ENCODE peak calls at places on chromosomes 16 and 17, in nine cellular contexts. One of them, this sample, is unnamed. For H3K36me3, the result is how much of the 10 kb centered on the place peaks cover.

GRCh38 chr16:84907575-84907974 is 87.8 kb downstream of the CRISPLD2 start:
- DNase-seq in mucosa of descending colon: no peak
- DNase-seq in ovary: no peak
- DNase-seq in upper lobe of right lung: no peak
- DNase-seq in neural progenitor cell: no peak
- DNase-seq in GM12878: no peak
- DNase-seq in tibial artery: peak
- DNase-seq in prostate gland: no peak
- DNase-seq in hepatocyte: no peak
- DNase-seq in this sample: no peak

GRCh38 chr17:72145972-72146755 is 25.3 kb downstream of the SOX9 start:
- DNase-seq in prostate gland: no peak
- DNase-seq in hepatocyte: no peak
- DNase-seq in neural progenitor cell: no peak
- DNase-seq in tibial artery: no peak
- DNase-seq in GM12878: no peak
- DNase-seq in ovary: no peak
- DNase-seq in mucosa of descending colon: no peak
- DNase-seq in upper lobe of right lung: no peak
- DNase-seq in this sample: peak

GRCh38 chr16:580141-580945 is 9.5 kb upstream of the RAB40C start:
- DNase-seq in neural progenitor cell: no peak
- DNase-seq in hepatocyte: no peak
- DNase-seq in mucosa of descending colon: no peak
- DNase-seq in prostate gland: no peak
- DNase-seq in GM12878: no peak
- DNase-seq in upper lobe of right lung: no peak
- DNase-seq in ovary: no peak
- DNase-seq in tibial artery: no peak
- DNase-seq in this sample: no peak

GRCh38 chr16:49696414-49697101 is 159.4 kb downstream of the ZNF423 start:
- DNase-seq in mucosa of descending colon: no peak
- DNase-seq in prostate gland: no peak
- DNase-seq in tibial artery: no peak
- DNase-seq in upper lobe of right lung: no peak
- DNase-seq in ovary: peak
- DNase-seq in hepatocyte: no peak
- DNase-seq in neural progenitor cell: peak
- DNase-seq in GM12878: no peak
- DNase-seq in this sample: no peak

GRCh38 chr17:63840591-63841349 is 1.7 kb downstream of the SMARCD2 start:
- DNase-seq in neural progenitor cell: no peak
- DNase-seq in mucosa of descending colon: no peak
- DNase-seq in GM12878: no peak
- DNase-seq in tibial artery: peak
- DNase-seq in ovary: peak
- DNase-seq in hepatocyte: no peak
- DNase-seq in prostate gland: peak
- DNase-seq in upper lobe of right lung: no peak
- DNase-seq in this sample: no peak

GRCh38 chr16:73483934-73484712 is 436.2 kb upstream of the ZFHX3 start:
- DNase-seq in neural progenitor cell: no peak
- DNase-seq in hepatocyte: no peak
- DNase-seq in upper lobe of right lung: no peak
- DNase-seq in ovary: no peak
- DNase-seq in mucosa of descending colon: no peak
- DNase-seq in GM12878: no peak
- DNase-seq in prostate gland: no peak
- DNase-seq in tibial artery: no peak
- DNase-seq in this sample: no peak

GRCh38 chr16:53960050-53960812 is 256.3 kb downstream of the FTO start:
- DNase-seq in prostate gland: no peak
- DNase-seq in mucosa of descending colon: no peak
- DNase-seq in GM12878: no peak
- DNase-seq in upper lobe of right lung: no peak
- DNase-seq in neural progenitor cell: no peak
- DNase-seq in hepatocyte: no peak
- DNase-seq in tibial artery: no peak
- DNase-seq in ovary: no peak
- DNase-seq in this sample: no peak

GRCh38 chr17:75338335-75338734 is 49.1 kb upstream of the SLC25A19 start:
- DNase-seq in tibial artery: no peak
- DNase-seq in upper lobe of right lung: no peak
- DNase-seq in prostate gland: no peak
- DNase-seq in mucosa of descending colon: no peak
- DNase-seq in GM12878: no peak
- DNase-seq in ovary: no peak
- DNase-seq in neural progenitor cell: no peak
- DNase-seq in hepatocyte: no peak
- DNase-seq in this sample: no peak

GRCh38 chr17:48520631-48521045 is 10.2 kb downstream of the HOXB1 start:
- DNase-seq in upper lobe of right lung: no peak
- DNase-seq in GM12878: no peak
- DNase-seq in ovary: no peak
- DNase-seq in prostate gland: no peak
- DNase-seq in tibial artery: no peak
- DNase-seq in mucosa of descending colon: no peak
- DNase-seq in hepatocyte: no peak
- DNase-seq in neural progenitor cell: peak
- DNase-seq in this sample: no peak

GRCh38 chr16:30984669-30985400 is at the start of gene HSD3B7:
- DNase-seq in upper lobe of right lung: peak
- DNase-seq in tibial artery: peak
- DNase-seq in ovary: peak
- DNase-seq in neural progenitor cell: peak
- DNase-seq in hepatocyte: peak
- DNase-seq in mucosa of descending colon: peak
- DNase-seq in GM12878: no peak
- DNase-seq in prostate gland: peak
- DNase-seq in this sample: peak

GRCh38 chr17:18156976-18157280 is 26.7 kb upstream of the ALKBH5 start:
- DNase-seq in prostate gland: no peak
- DNase-seq in mucosa of descending colon: no peak
- DNase-seq in upper lobe of right lung: no peak
- DNase-seq in tibial artery: no peak
- DNase-seq in neural progenitor cell: no peak
- DNase-seq in ovary: no peak
- DNase-seq in hepatocyte: no peak
- DNase-seq in GM12878: no peak
- DNase-seq in this sample: no peak

GRCh38 chr16:49754495-49755290 is 101.2 kb downstream of the ZNF423 start:
- DNase-seq in ovary: peak
- DNase-seq in mucosa of descending colon: peak
- DNase-seq in hepatocyte: peak
- DNase-seq in upper lobe of right lung: no peak
- DNase-seq in prostate gland: no peak
- DNase-seq in GM12878: no peak
- DNase-seq in neural progenitor cell: peak
- DNase-seq in tibial artery: no peak
- DNase-seq in this sample: no peak

GRCh38 chr16:69848635-69849545 is 86.8 kb downstream of the WWP2 start:
- DNase-seq in mucosa of descending colon: peak
- DNase-seq in GM12878: no peak
- DNase-seq in upper lobe of right lung: peak
- DNase-seq in tibial artery: peak
- DNase-seq in prostate gland: peak
- DNase-seq in ovary: peak
- DNase-seq in hepatocyte: peak
- DNase-seq in neural progenitor cell: no peak
- DNase-seq in this sample: peak

GRCh38 chr17:39679521-39680192 is 8.2 kb downstream of the PGAP3 start:
- DNase-seq in mucosa of descending colon: no peak
- DNase-seq in hepatocyte: no peak
- DNase-seq in ovary: no peak
- DNase-seq in prostate gland: no peak
- DNase-seq in tibial artery: no peak
- DNase-seq in neural progenitor cell: no peak
- DNase-seq in GM12878: no peak
- DNase-seq in upper lobe of right lung: no peak
- DNase-seq in this sample: peak

DNA sequence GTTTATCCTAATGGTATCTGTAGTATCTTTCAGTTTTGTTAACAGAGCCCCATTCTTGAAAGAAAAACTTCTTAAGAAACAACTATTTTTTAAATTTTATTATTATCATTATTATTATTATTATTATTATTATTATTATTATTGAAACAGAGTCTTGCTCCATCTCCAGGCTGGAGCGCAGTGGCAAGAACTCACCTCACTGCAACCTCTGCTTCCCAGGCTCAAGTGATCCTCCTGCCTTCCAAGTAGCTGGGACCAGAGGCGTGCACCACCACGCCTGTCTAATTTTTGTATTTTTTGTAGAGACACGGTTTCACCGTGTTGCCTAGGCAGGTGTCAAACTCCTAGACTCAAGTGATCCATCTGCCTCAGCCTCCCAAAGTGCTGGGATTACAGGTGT is 23.4 kb downstream of the SUPT6H start:
- DNase-seq in hepatocyte: no peak
- DNase-seq in upper lobe of right lung: no peak
- DNase-seq in prostate gland: no peak
- DNase-seq in ovary: no peak
- DNase-seq in tibial artery: no peak
- DNase-seq in GM12878: no peak
- DNase-seq in mucosa of descending colon: no peak
- DNase-seq in neural progenitor cell: no peak
- DNase-seq in this sample: no peak
- H3K36me3 ChIP-seq in hepatocyte: under half
- H3K36me3 ChIP-seq in upper lobe of right lung: half or more
- H3K36me3 ChIP-seq in prostate gland: under half
- H3K36me3 ChIP-seq in ovary: under half
- H3K36me3 ChIP-seq in tibial artery: half or more
- H3K36me3 ChIP-seq in GM12878: half or more
- H3K36me3 ChIP-seq in mucosa of descending colon: under half
- H3K36me3 ChIP-seq in neural progenitor cell: under half
- H3K36me3 ChIP-seq in this sample: half or more

GRCh38 chr17:58304735-58305486 is 23.7 kb downstream of the TSPOAP1 start:
- DNase-seq in ovary: no peak
- DNase-seq in neural progenitor cell: no peak
- DNase-seq in mucosa of descending colon: no peak
- DNase-seq in prostate gland: no peak
- DNase-seq in hepatocyte: no peak
- DNase-seq in GM12878: no peak
- DNase-seq in tibial artery: no peak
- DNase-seq in upper lobe of right lung: peak
- DNase-seq in this sample: no peak

GRCh38 chr17:58302171-58302918 is 21.6 kb upstream of the MPO start:
- DNase-seq in tibial artery: no peak
- DNase-seq in ovary: no peak
- DNase-seq in upper lobe of right lung: peak
- DNase-seq in hepatocyte: no peak
- DNase-seq in neural progenitor cell: no peak
- DNase-seq in GM12878: no peak
- DNase-seq in mucosa of descending colon: no peak
- DNase-seq in prostate gland: no peak
- DNase-seq in this sample: no peak

GRCh38 chr17:58305626-58306025 is 23.0 kb downstream of the TSPOAP1 start:
- DNase-seq in mucosa of descending colon: no peak
- DNase-seq in neural progenitor cell: no peak
- DNase-seq in ovary: no peak
- DNase-seq in hepatocyte: no peak
- DNase-seq in prostate gland: no peak
- DNase-seq in tibial artery: no peak
- DNase-seq in upper lobe of right lung: no peak
- DNase-seq in GM12878: no peak
- DNase-seq in this sample: no peak

GRCh38 chr17:58302919-58303551 is 22.3 kb upstream of the MPO start:
- DNase-seq in GM12878: no peak
- DNase-seq in hepatocyte: no peak
- DNase-seq in prostate gland: no peak
- DNase-seq in upper lobe of right lung: peak
- DNase-seq in mucosa of descending colon: no peak
- DNase-seq in ovary: no peak
- DNase-seq in neural progenitor cell: no peak
- DNase-seq in tibial artery: no peak
- DNase-seq in this sample: no peak

GRCh38 chr17:58303981-58304734 is 23.4 kb upstream of the MPO start:
- DNase-seq in neural progenitor cell: peak
- DNase-seq in GM12878: no peak
- DNase-seq in hepatocyte: peak
- DNase-seq in prostate gland: no peak
- DNase-seq in upper lobe of right lung: peak
- DNase-seq in tibial artery: no peak
- DNase-seq in mucosa of descending colon: peak
- DNase-seq in ovary: no peak
- DNase-seq in this sample: peak
- TF ChIP-seq CTCF in neural progenitor cell: peak
- TF ChIP-seq CTCF in GM12878: peak
- TF ChIP-seq CTCF in hepatocyte: peak
- TF ChIP-seq CTCF in prostate gland: peak
- TF ChIP-seq CTCF in upper lobe of right lung: peak
- TF ChIP-seq CTCF in tibial artery: peak
- TF ChIP-seq CTCF in mucosa of descending colon: peak
- TF ChIP-seq CTCF in ovary: no peak
- TF ChIP-seq CTCF in this sample: peak

GRCh38 chr16:74888888-74889287 is 96.0 kb downstream of the WDR59 start:
- DNase-seq in hepatocyte: no peak
- DNase-seq in upper lobe of right lung: no peak
- DNase-seq in ovary: no peak
- DNase-seq in neural progenitor cell: no peak
- DNase-seq in tibial artery: no peak
- DNase-seq in prostate gland: no peak
- DNase-seq in GM12878: no peak
- DNase-seq in mucosa of descending colon: no peak
- DNase-seq in this sample: no peak
- H3K36me3 ChIP-seq in hepatocyte: under half
- H3K36me3 ChIP-seq in upper lobe of right lung: half or more
- H3K36me3 ChIP-seq in ovary: under half
- H3K36me3 ChIP-seq in neural progenitor cell: under half
- H3K36me3 ChIP-seq in tibial artery: half or more
- H3K36me3 ChIP-seq in prostate gland: under half
- H3K36me3 ChIP-seq in GM12878: under half
- H3K36me3 ChIP-seq in mucosa of descending colon: under half
- H3K36me3 ChIP-seq in this sample: half or more

GRCh38 chr17:73304971-73305786 is 6.6 kb downstream of the CDC42EP4 start:
- DNase-seq in prostate gland: no peak
- DNase-seq in GM12878: no peak
- DNase-seq in ovary: peak
- DNase-seq in tibial artery: peak
- DNase-seq in neural progenitor cell: peak
- DNase-seq in upper lobe of right lung: peak
- DNase-seq in mucosa of descending colon: peak
- DNase-seq in hepatocyte: peak
- DNase-seq in this sample: peak

GRCh38 chr17:73307130-73307529 is 4.7 kb downstream of the CDC42EP4 start:
- DNase-seq in ovary: peak
- DNase-seq in tibial artery: peak
- DNase-seq in upper lobe of right lung: peak
- DNase-seq in hepatocyte: no peak
- DNase-seq in GM12878: no peak
- DNase-seq in mucosa of descending colon: no peak
- DNase-seq in neural progenitor cell: no peak
- DNase-seq in prostate gland: peak
- DNase-seq in this sample: no peak

GRCh38 chr17:73309727-73310555 is 1.9 kb downstream of the CDC42EP4 start:
- DNase-seq in upper lobe of right lung: no peak
- DNase-seq in prostate gland: no peak
- DNase-seq in hepatocyte: peak
- DNase-seq in mucosa of descending colon: peak
- DNase-seq in tibial artery: no peak
- DNase-seq in GM12878: no peak
- DNase-seq in neural progenitor cell: peak
- DNase-seq in ovary: peak
- DNase-seq in this sample: peak

GRCh38 chr17:73305845-73306836 is 5.7 kb downstream of the CDC42EP4 start:
- DNase-seq in neural progenitor cell: no peak
- DNase-seq in GM12878: no peak
- DNase-seq in hepatocyte: no peak
- DNase-seq in tibial artery: no peak
- DNase-seq in ovary: no peak
- DNase-seq in mucosa of descending colon: no peak
- DNase-seq in prostate gland: no peak
- DNase-seq in upper lobe of right lung: no peak
- DNase-seq in this sample: no peak

GRCh38 chr17:73308017-73308823 is 3.6 kb downstream of the CDC42EP4 start:
- DNase-seq in hepatocyte: peak
- DNase-seq in neural progenitor cell: no peak
- DNase-seq in ovary: peak
- DNase-seq in mucosa of descending colon: peak
- DNase-seq in prostate gland: peak
- DNase-seq in GM12878: no peak
- DNase-seq in upper lobe of right lung: peak
- DNase-seq in tibial artery: peak
- DNase-seq in this sample: no peak
- TF ChIP-seq CTCF in hepatocyte: no peak
- TF ChIP-seq CTCF in neural progenitor cell: no peak
- TF ChIP-seq CTCF in ovary: no peak
- TF ChIP-seq CTCF in mucosa of descending colon: no peak
- TF ChIP-seq CTCF in prostate gland: no peak
- TF ChIP-seq CTCF in GM12878: no peak
- TF ChIP-seq CTCF in upper lobe of right lung: no peak
- TF ChIP-seq CTCF in tibial artery: no peak
- TF ChIP-seq CTCF in this sample: no peak